ENCODE peak calls at places on chromosomes 16 and 17, in six cellular contexts. B is head of caudate nucleus; H is ACHN; K is posterior cingulate gyrus; U is CD4-positive, alpha-beta T cell; T is SHP77 treated with DMSO at 0.1 percent for 48 hours. I is an unnamed sample.

GRCh38 chr17:27206447-27206846 is 87.5 kb upstream of the WSB1 start:
- DNase-seq in B (no peak), H (peak; percentile 37), K (no peak), U (no peak), T (no peak), I (no peak)

GRCh38 chr16:27204232-27204915 is 1.0 kb downstream of the KDM8 start:
- DNase-seq in B (no peak), H (no peak), K (peak; percentile 10), U (peak; percentile 7), T (peak; percentile 42), I (no peak)

GRCh38 chr16:11671676-11672075 is 3.4 kb downstream of the SNN start:
- DNase-seq in B (no peak), H (no peak), K (peak; percentile 82), U (no peak), T (no peak), I (no peak)

GRCh38 chr17:47257651-47258339 is 4.2 kb downstream of the ITGB3 start:
- DNase-seq in B (no peak), H (peak; percentile 96), K (no peak), U (no peak), T (no peak), I (no peak)

GRCh38 chr16:73329363-73330306 is 281.7 kb upstream of the ZFHX3 start:
- DNase-seq in B (peak; percentile 82), H (no peak), K (peak; percentile 94), U (no peak), T (no peak), I (no peak)

GRCh38 chr17:28282596-28282995 is 36.4 kb upstream of the TMEM97 start:
- DNase-seq in B (peak; percentile 20), H (peak; percentile 87), K (no peak), U (no peak), T (peak; percentile 9), I (no peak)

GRCh38 chr17:56595831-56596740 is 2.6 kb downstream of the NOG start:
- DNase-seq in B (peak; percentile 9), H (peak; percentile 64), K (no peak), U (no peak), T (no peak), I (no peak)

GRCh38 chr16:68368602-68368944 is 57.8 kb downstream of the PRMT7 start:
- DNase-seq in B (no peak), H (no peak), K (no peak), U (no peak), T (no peak), I (no peak)

GRCh38 chr17:75739174-75739573 is 17.9 kb downstream of the ITGB4 start:
- DNase-seq in B (no peak), H (no peak), K (no peak), U (no peak), T (no peak), I (no peak)

GRCh38 chr17:43721537-43722268 is 36.9 kb downstream of the SOST start:
- DNase-seq in B (no peak), H (no peak), K (no peak), U (no peak), T (no peak), I (no peak)

GRCh38 chr16:67388591-67388990 is 4.7 kb downstream of the TPPP3 start:
- DNase-seq in B (no peak), H (no peak), K (no peak), U (no peak), T (no peak), I (no peak)

GRCh38 chr17:77609553-77610517 is 348.7 kb upstream of the TNRC6C start:
- DNase-seq in B (no peak), H (no peak), K (no peak), U (peak; percentile 42), T (no peak), I (peak; percentile 73)

GRCh38 chr17:48610282-48611211 is at the start of gene HOXB7:
- DNase-seq in B (peak; percentile 16), H (peak; percentile 80), K (no peak), U (no peak), T (peak; percentile 47), I (peak; percentile 40)

GRCh38 chr16:22813223-22813945 is 578 bp upstream of the HS3ST2 start:
- DNase-seq in B (peak; percentile 54), H (peak; percentile 26), K (peak; percentile 88), U (no peak), T (no peak), I (peak; percentile 13)

GRCh38 chr17:63142836-63143235 is 176.8 kb downstream of the TANC2 start:
- DNase-seq in B (no peak), H (no peak), K (no peak), U (no peak), T (no peak), I (no peak)

GRCh38 chr16:87644596-87644995 is 42.3 kb downstream of the JPH3 start:
- DNase-seq in B (no peak), H (no peak), K (no peak), U (no peak), T (no peak), I (no peak)

GRCh38 chr16:81384006-81384405 is 60.6 kb upstream of the CMIP start:
- DNase-seq in B (no peak), H (no peak), K (no peak), U (no peak), T (no peak), I (no peak)

GRCh38 chr16:10465821-10466220 is 80.0 kb downstream of the ATF7IP2 start:
- DNase-seq in B (no peak), H (no peak), K (no peak), U (no peak), T (no peak), I (no peak)

GRCh38 chr17:80783461-80783860 is 208.2 kb upstream of the CHMP6 start:
- DNase-seq in B (no peak), H (no peak), K (peak; percentile 63), U (no peak), T (no peak), I (no peak)

GRCh38 chr17:41518789-41519449 is at the start of gene KRT15:
- DNase-seq in B (no peak), H (peak; percentile 27), K (no peak), U (no peak), T (no peak), I (no peak)

GRCh38 chr17:77425791-77426641 is 285.2 kb downstream of the SEC14L1 start:
- DNase-seq in B (no peak), H (peak; percentile 87), K (no peak), U (no peak), T (no peak), I (no peak)

GRCh38 chr17:41415833-41416335 is 8.5 kb downstream of the KRT37 start:
- DNase-seq in B (no peak), H (peak; percentile 61), K (no peak), U (no peak), T (no peak), I (no peak)

GRCh38 chr16:67673712-67674580 is 7.3 kb downstream of the C16orf86 start:
- DNase-seq in B (no peak), H (no peak), K (no peak), U (no peak), T (peak; percentile 3), I (no peak)

GRCh38 chr16:22353933-22354541 is 20.4 kb downstream of the CDR2 start:
- DNase-seq in B (no peak), H (peak; percentile 98), K (no peak), U (no peak), T (no peak), I (no peak)

GRCh38 chr16:50542703-50543102 is 5.5 kb upstream of the NKD1 start:
- DNase-seq in B (no peak), H (no peak), K (no peak), U (no peak), T (no peak), I (no peak)

GRCh38 chr17:82788206-82789001 is 36.5 kb downstream of the TBCD start:
- DNase-seq in B (no peak), H (no peak), K (no peak), U (no peak), T (no peak), I (no peak)

GRCh38 chr16:69451166-69451565 is 26.7 kb downstream of the CYB5B start:
- DNase-seq in B (no peak), H (no peak), K (no peak), U (no peak), T (no peak), I (no peak)

GRCh38 chr16:63776437-63776836 is 1345.4 kb downstream of the CDH11 start:
- DNase-seq in B (no peak), H (no peak), K (no peak), U (no peak), T (no peak), I (no peak)

GRCh38 chr17:73719588-73720071 is 75.4 kb upstream of the SDK2 start:
- DNase-seq in B (peak; percentile 89), H (no peak), K (peak; percentile 94), U (no peak), T (peak; percentile 79), I (no peak)

I was measured in stimulated activated naive B cell treated with anti-CD40 and anti-IgM and Interleukin-4, amounts not matched to agents 10 μg/mL and 1 μg/mL and 100 μg/mL, for 72 hours.